ENCODE peak calls at places on chromosomes 16 and 17, in seven cellular contexts. X is stimulated activated CD4-positive, alpha-beta T cell treated with anti-CD3 and anti-CD28 coated beads, Interleukin-12 subunit alpha, Interleukin-12 subunit beta, amount 100 ng/mL, for 4 hours; S is progenitor cell of endocrine pancreas; Y is GM04503; Q is ovary; A is esophagus squamous epithelium; V is nephron progenitor cell. W is an unnamed sample.

GRCh38 chr17:55705847-55706246 is 16.8 kb downstream of the TMEM100 start:
- DNase-seq in X (no peak), S (no peak), Y (no peak), Q (no peak), A (no peak), V (no peak), W (peak; percentile 56)

GRCh38 chr17:2070241-2071023 is 15.5 kb downstream of the HIC1 start:
- DNase-seq in X (no peak), S (no peak), Y (no peak), Q (no peak), A (no peak), V (no peak), W (no peak)

GRCh38 chr17:3762922-3763776 is 37.8 kb downstream of the ITGAE start:
- DNase-seq in X (no peak), S (no peak), Y (no peak), Q (no peak), A (no peak), V (no peak), W (no peak)

GRCh38 chr17:74190154-74190553 is 13.3 kb upstream of the RPL38 start:
- DNase-seq in X (no peak), S (no peak), Y (no peak), Q (no peak), A (no peak), V (no peak), W (no peak)

GRCh38 chr16:77794586-77794985 is 6.2 kb downstream of the VAT1L start:
- DNase-seq in X (no peak), S (no peak), Y (peak; percentile 18), Q (no peak), A (no peak), V (no peak), W (no peak)

GRCh38 chr16:27154573-27155521 is 48.5 kb upstream of the KDM8 start:
- DNase-seq in X (peak; percentile 78), S (peak; percentile 50), Y (no peak), Q (peak; percentile 48), A (no peak), V (peak; percentile 80), W (no peak)

GRCh38 chr17:81028506-81028858 is 6.5 kb upstream of the BAIAP2 start:
- DNase-seq in X (no peak), S (no peak), Y (no peak), Q (no peak), A (no peak), V (no peak), W (no peak)

GRCh38 chr17:47368262-47368661 is 44.5 kb downstream of the EFCAB13 start:
- DNase-seq in X (no peak), S (no peak), Y (no peak), Q (no peak), A (no peak), V (no peak), W (no peak)

GRCh38 chr16:86299882-86300490 is 210.3 kb upstream of the FOXF1 start:
- DNase-seq in X (no peak), S (no peak), Y (no peak), Q (no peak), A (no peak), V (no peak), W (no peak)

GRCh38 chr17:65589321-65589720 is 27.9 kb upstream of the AXIN2 start:
- DNase-seq in X (no peak), S (no peak), Y (no peak), Q (no peak), A (no peak), V (no peak), W (no peak)

GRCh38 chr17:9228408-9229159 is 207.3 kb downstream of the NTN1 start:
- DNase-seq in X (no peak), S (no peak), Y (peak; percentile 92), Q (no peak), A (no peak), V (no peak), W (no peak)

GRCh38 chr17:75048396-75048933 is 1.4 kb downstream of the KCTD2 start:
- DNase-seq in X (no peak), S (no peak), Y (no peak), Q (no peak), A (no peak), V (no peak), W (no peak)

GRCh38 chr16:57984443-57985203 is 13.7 kb upstream of the CNGB1 start:
- DNase-seq in X (peak; percentile 90), S (peak; percentile 82), Y (no peak), Q (peak; percentile 91), A (peak; percentile 26), V (peak; percentile 99), W (no peak)

GRCh38 chr17:5514976-5515375 is 28.6 kb downstream of the MIS12 start:
- DNase-seq in X (no peak), S (no peak), Y (no peak), Q (no peak), A (no peak), V (no peak), W (no peak)

GRCh38 chr17:56886288-56886721 is 27.5 kb downstream of the TRIM25 start:
- DNase-seq in X (no peak), S (no peak), Y (no peak), Q (no peak), A (no peak), V (no peak), W (no peak)

GRCh38 chr16:75491876-75492275 is 3.4 kb downstream of the CHST6 start:
- DNase-seq in X (no peak), S (no peak), Y (no peak), Q (no peak), A (no peak), V (no peak), W (no peak)

GRCh38 chr16:51222016-51222415 is 70.9 kb upstream of the SALL1 start:
- DNase-seq in X (no peak), S (no peak), Y (no peak), Q (no peak), A (no peak), V (no peak), W (no peak)

GRCh38 chr17:76686538-76687277 is 24.1 kb downstream of the MXRA7 start:
- DNase-seq in X (no peak), S (no peak), Y (no peak), Q (no peak), A (no peak), V (no peak), W (no peak)

GRCh38 chr17:27651411-27652345 is 20.7 kb downstream of the LGALS9 start:
- DNase-seq in X (peak; percentile 64), S (peak; percentile 53), Y (no peak), Q (peak; percentile 71), A (no peak), V (peak; percentile 75), W (peak; percentile 8)

GRCh38 chr16:57231821-57232350 is 13.2 kb upstream of the ARL2BP start:
- DNase-seq in X (no peak), S (no peak), Y (no peak), Q (no peak), A (no peak), V (no peak), W (no peak)

GRCh38 chr16:87765473-87765775 is 362 bp downstream of the KLHDC4 start:
- DNase-seq in X (no peak), S (no peak), Y (no peak), Q (peak; percentile 28), A (no peak), V (no peak), W (no peak)

GRCh38 chr16:25007284-25007984 is 7.7 kb downstream of the ARHGAP17 start:
- DNase-seq in X (no peak), S (no peak), Y (no peak), Q (no peak), A (no peak), V (no peak), W (no peak)

GRCh38 chr16:24036038-24036543 is 200.3 kb downstream of the PRKCB start:
- DNase-seq in X (no peak), S (no peak), Y (no peak), Q (no peak), A (no peak), V (no peak), W (no peak)

GRCh38 chr17:63349478-63350000 is 96.6 kb downstream of the CYB561 start:
- DNase-seq in X (no peak), S (no peak), Y (peak; percentile 61), Q (no peak), A (no peak), V (no peak), W (no peak)

GRCh38 chr16:82699711-82700495 is 73.1 kb downstream of the CDH13 start:
- DNase-seq in X (no peak), S (no peak), Y (peak; percentile 78), Q (no peak), A (no peak), V (no peak), W (no peak)

GRCh38 chr17:9768381-9768934 is 22.9 kb downstream of the DHRS7C start:
- DNase-seq in X (no peak), S (no peak), Y (no peak), Q (no peak), A (no peak), V (no peak), W (peak; percentile 18)

GRCh38 chr16:9340402-9341095 is 249.1 kb downstream of the HAPSTR1 start:
- DNase-seq in X (no peak), S (no peak), Y (no peak), Q (no peak), A (no peak), V (no peak), W (no peak)

GRCh38 chr16:21663889-21664647 is at the start of gene OTOA:
- DNase-seq in X (peak; percentile 23), S (peak; percentile 20), Y (no peak), Q (peak; percentile 25), A (no peak), V (peak; percentile 34), W (no peak)

GRCh38 chr17:31490991-31491793 is 99.7 kb downstream of the RAB11FIP4 start:
- DNase-seq in X (no peak), S (no peak), Y (no peak), Q (no peak), A (no peak), V (no peak), W (no peak)

GRCh38 chr17:31355935-31356334 is 34.5 kb upstream of the EVI2A start:
- DNase-seq in X (no peak), S (no peak), Y (no peak), Q (no peak), A (no peak), V (no peak), W (no peak)

GRCh38 chr17:72514888-72515287 is 394.1 kb downstream of the SOX9 start:
- DNase-seq in X (no peak), S (no peak), Y (no peak), Q (peak; percentile 68), A (no peak), V (no peak), W (no peak)

GRCh38 chr16:24151482-24151939 is 104.6 kb upstream of the CACNG3 start:
- DNase-seq in X (no peak), S (no peak), Y (no peak), Q (no peak), A (no peak), V (no peak), W (no peak)

W was measured in Panc1.